ENCODE peak calls at places on chromosomes 6 and 20, in nine cellular contexts. A, P, K, L, Z, I, S, V and M are unnamed samples.

GRCh38 chr6:113110211-113110610 is 746.9 kb upstream of the MARCKS start:
- DNase-seq in A (no peak), P (no peak), K (no peak), L (no peak), Z (no peak), I (no peak), S (no peak), V (no peak), M (no peak)

GRCh38 chr6:11593096-11593495 is 55.5 kb downstream of the TMEM170B start:
- DNase-seq in A (no peak), P (no peak), K (no peak), L (no peak), Z (no peak), I (no peak), S (no peak), V (no peak), M (no peak)

GRCh38 chr6:159520002-159520401 is 173.0 kb downstream of the SOD2 start:
- DNase-seq in A (no peak), P (no peak), K (no peak), L (no peak), Z (no peak), I (no peak), S (no peak), V (no peak), M (no peak)

GRCh38 chr6:3195695-3196497 is 31.6 kb downstream of the TUBB2B start:
- DNase-seq in A (no peak), P (no peak), K (no peak), L (no peak), Z (peak; percentile 10), I (peak; percentile 32), S (no peak), V (no peak), M (peak; percentile 44)

GRCh38 chr6:123808556-123808955 is 4.9 kb downstream of the NKAIN2 start:
- DNase-seq in A (no peak), P (no peak), K (no peak), L (no peak), Z (peak; percentile 64), I (no peak), S (no peak), V (peak; percentile 60), M (no peak)

GRCh38 chr20:1600736-1601135 is 19.1 kb downstream of the SIRPB1 start:
- DNase-seq in A (no peak), P (no peak), K (no peak), L (no peak), Z (no peak), I (no peak), S (no peak), V (no peak), M (no peak)

GRCh38 chr20:62508641-62509051 is 32.9 kb upstream of the GATA5 start:
- DNase-seq in A (no peak), P (no peak), K (no peak), L (no peak), Z (no peak), I (peak; percentile 46), S (no peak), V (no peak), M (no peak)

GRCh38 chr6:45439861-45440388 is 62.2 kb upstream of the SUPT3H start:
- DNase-seq in A (no peak), P (no peak), K (no peak), L (no peak), Z (no peak), I (no peak), S (no peak), V (no peak), M (no peak)

GRCh38 chr6:46412662-46413061 is 78.6 kb downstream of the RCAN2 start:
- DNase-seq in A (no peak), P (no peak), K (no peak), L (no peak), Z (no peak), I (no peak), S (no peak), V (no peak), M (no peak)

GRCh38 chr20:48238781-48239180 is 453.5 kb upstream of the SULF2 start:
- DNase-seq in A (peak; percentile 7), P (no peak), K (no peak), L (no peak), Z (no peak), I (no peak), S (no peak), V (no peak), M (peak; percentile 11)

GRCh38 chr6:138571585-138572199 is 72.4 kb upstream of the NHSL1 start:
- DNase-seq in A (no peak), P (no peak), K (no peak), L (no peak), Z (no peak), I (no peak), S (no peak), V (no peak), M (no peak)

GRCh38 chr6:110414669-110415296 is 592 bp downstream of the DDO start:
- DNase-seq in A (no peak), P (no peak), K (no peak), L (no peak), Z (no peak), I (no peak), S (peak; percentile 66), V (no peak), M (no peak)

GRCh38 chr6:148203970-148204369 is 138.7 kb upstream of the SASH1 start:
- DNase-seq in A (no peak), P (peak; percentile 23), K (no peak), L (no peak), Z (no peak), I (no peak), S (no peak), V (no peak), M (peak; percentile 72)

GRCh38 chr6:144295981-144296767 is 11.0 kb downstream of the UTRN start:
- DNase-seq in A (no peak), P (no peak), K (no peak), L (no peak), Z (no peak), I (no peak), S (no peak), V (no peak), M (no peak)

GRCh38 chr20:64109831-64110391 is 2.5 kb upstream of the NPBWR2 start:
- DNase-seq in A (no peak), P (no peak), K (no peak), L (no peak), Z (no peak), I (no peak), S (peak; percentile 20), V (no peak), M (no peak)